ENCODE peak calls at places on chromosome 1, in ten cellular contexts. F is A549, E is fibroblast of lung, R is GM12864, Y is AG04450, W is left ventricle myocardium inferior, K is dorsolateral prefrontal cortex, Z is nephron progenitor cell, V is astrocyte of the cerebellum, A is GM13977. I is an unnamed sample.

GRCh38 chr1:9655127-9655723 is 3.7 kb downstream of the PIK3CD start:
- DNase-seq in F (no peak), E (no peak), R (peak), Y (no peak), W (no peak), K (no peak), Z (no peak), V (no peak), A (peak), I (no peak)

GRCh38 chr1:222617367-222617951 is 438 bp upstream of the MIA3 start:
- DNase-seq in F (peak), E (peak), R (peak), Y (peak), W (peak), K (peak), Z (peak), V (peak), A (peak), I (peak)

GRCh38 chr1:178311164-178311563 is 185.6 kb downstream of the CLEC20A start:
- DNase-seq in F (no peak), E (peak), R (no peak), Y (no peak), W (no peak), K (no peak), Z (no peak), V (peak), A (no peak), I (no peak)

GRCh38 chr1:50978852-50979781 is 9.1 kb downstream of the CDKN2C start:
- DNase-seq in F (no peak), E (no peak), R (no peak), Y (no peak), W (no peak), K (no peak), Z (peak), V (no peak), A (no peak), I (peak)

GRCh38 chr1:2088434-2088833 is 38.2 kb downstream of the PRKCZ start:
- DNase-seq in F (no peak), E (peak), R (no peak), Y (peak), W (no peak), K (no peak), Z (no peak), V (no peak), A (no peak), I (no peak)

GRCh38 chr1:155776414-155776813 is 80.6 kb downstream of the GON4L start:
- DNase-seq in F (no peak), E (peak), R (no peak), Y (no peak), W (no peak), K (no peak), Z (no peak), V (no peak), A (no peak), I (no peak)

GRCh38 chr1:158177705-158178450 is 2.8 kb upstream of the CD1D start:
- DNase-seq in F (peak), E (peak), R (no peak), Y (no peak), W (peak), K (peak), Z (peak), V (peak), A (peak), I (peak)

GRCh38 chr1:228243093-228243492 is 35.2 kb downstream of the OBSCN start:
- DNase-seq in F (no peak), E (no peak), R (no peak), Y (no peak), W (no peak), K (no peak), Z (no peak), V (no peak), A (no peak), I (no peak)

GRCh38 chr1:2180297-2181245 is 14.0 kb downstream of the FAAP20 start:
- DNase-seq in F (no peak), E (no peak), R (no peak), Y (no peak), W (no peak), K (peak), Z (no peak), V (no peak), A (no peak), I (no peak)

GRCh38 chr1:157245823-157246222 is 107.6 kb upstream of the ETV3 start:
- DNase-seq in F (no peak), E (no peak), R (no peak), Y (no peak), W (no peak), K (no peak), Z (no peak), V (no peak), A (no peak), I (no peak)

GRCh38 chr1:218754477-218754876 is 409.3 kb downstream of the TGFB2 start:
- DNase-seq in F (no peak), E (no peak), R (no peak), Y (no peak), W (no peak), K (no peak), Z (no peak), V (no peak), A (no peak), I (no peak)

GRCh38 chr1:199273837-199274379 is 635.1 kb downstream of the PTPRC start:
- DNase-seq in F (no peak), E (peak), R (no peak), Y (peak), W (no peak), K (no peak), Z (no peak), V (no peak), A (peak), I (no peak)

GRCh38 chr1:240575976-240576666 is 35.8 kb downstream of the GREM2 start:
- DNase-seq in F (no peak), E (peak), R (peak), Y (no peak), W (no peak), K (no peak), Z (no peak), V (peak), A (no peak), I (peak)

GRCh38 chr1:47971385-47971784 is 25.8 kb downstream of the TRABD2B start:
- DNase-seq in F (no peak), E (no peak), R (no peak), Y (no peak), W (no peak), K (no peak), Z (no peak), V (no peak), A (no peak), I (no peak)

GRCh38 chr1:112325504-112325903 is 70.5 kb upstream of the CTTNBP2NL start:
- DNase-seq in F (no peak), E (no peak), R (no peak), Y (no peak), W (no peak), K (peak), Z (peak), V (no peak), A (no peak), I (no peak)

GRCh38 chr1:205028954-205029353 is 14.1 kb upstream of the CNTN2 start:
- DNase-seq in F (no peak), E (no peak), R (no peak), Y (no peak), W (no peak), K (no peak), Z (no peak), V (no peak), A (no peak), I (no peak)

GRCh38 chr1:62333431-62333830 is 14.2 kb upstream of the KANK4 start:
- DNase-seq in F (no peak), E (peak), R (no peak), Y (no peak), W (no peak), K (no peak), Z (no peak), V (no peak), A (no peak), I (no peak)

GRCh38 chr1:47635597-47635996 is 197.8 kb downstream of the FOXD2 start:
- DNase-seq in F (no peak), E (peak), R (no peak), Y (no peak), W (no peak), K (no peak), Z (no peak), V (no peak), A (no peak), I (no peak)

GRCh38 chr1:54421101-54421504 is 14.9 kb upstream of the SSBP3 start:
- DNase-seq in F (no peak), E (peak), R (no peak), Y (no peak), W (no peak), K (no peak), Z (no peak), V (no peak), A (no peak), I (no peak)

GRCh38 chr1:38858833-38859560 is 575 bp downstream of the RRAGC start:
- DNase-seq in F (peak), E (peak), R (peak), Y (no peak), W (peak), K (no peak), Z (no peak), V (no peak), A (peak), I (peak)

GRCh38 chr1:168112673-168113305 is 23.9 kb downstream of the GPR161 start:
- DNase-seq in F (no peak), E (peak), R (no peak), Y (peak), W (no peak), K (no peak), Z (no peak), V (peak), A (peak), I (no peak)

GRCh38 chr1:32817815-32818786 is 648 bp downstream of the S100PBP start:
- DNase-seq in F (peak), E (peak), R (no peak), Y (no peak), W (peak), K (peak), Z (peak), V (no peak), A (no peak), I (peak)

GRCh38 chr1:232905324-232906034 is 44.9 kb upstream of the NTPCR start:
- DNase-seq in F (no peak), E (peak), R (no peak), Y (no peak), W (no peak), K (no peak), Z (no peak), V (no peak), A (no peak), I (no peak)

GRCh38 chr1:27428316-27429028 is 36.0 kb downstream of the GPR3 start:
- DNase-seq in F (no peak), E (no peak), R (no peak), Y (no peak), W (peak), K (no peak), Z (peak), V (no peak), A (no peak), I (no peak)

GRCh38 chr1:147515046-147515869 is 26.0 kb upstream of the BCL9 start:
- DNase-seq in F (no peak), E (peak), R (no peak), Y (no peak), W (no peak), K (no peak), Z (no peak), V (peak), A (no peak), I (peak)

GRCh38 chr1:101474039-101474665 is 237.3 kb downstream of the S1PR1 start:
- DNase-seq in F (no peak), E (no peak), R (no peak), Y (no peak), W (no peak), K (no peak), Z (no peak), V (no peak), A (peak), I (peak)

GRCh38 chr1:53275566-53275965 is 37.2 kb upstream of the MAGOH start:
- DNase-seq in F (no peak), E (no peak), R (no peak), Y (no peak), W (no peak), K (no peak), Z (no peak), V (no peak), A (no peak), I (no peak)

GRCh38 chr1:180117764-180118116 is 36.9 kb upstream of the QSOX1 start:
- DNase-seq in F (peak), E (peak), R (no peak), Y (no peak), W (no peak), K (no peak), Z (no peak), V (no peak), A (no peak), I (no peak)

GRCh38 chr1:119330940-119331263 is 37.7 kb upstream of the HAO2 start:
- DNase-seq in F (no peak), E (no peak), R (no peak), Y (no peak), W (no peak), K (no peak), Z (no peak), V (no peak), A (no peak), I (no peak)

GRCh38 chr1:222711319-222712252 is 705 bp downstream of the AIDA start:
- DNase-seq in F (peak), E (peak), R (no peak), Y (no peak), W (peak), K (peak), Z (peak), V (peak), A (peak), I (peak)

GRCh38 chr1:233639611-233640010 is 25.7 kb downstream of the KCNK1 start:
- DNase-seq in F (no peak), E (peak), R (no peak), Y (no peak), W (no peak), K (no peak), Z (no peak), V (peak), A (no peak), I (no peak)

GRCh38 chr1:95953005-95953404 is 719.0 kb downstream of the RWDD3 start:
- DNase-seq in F (no peak), E (peak), R (no peak), Y (no peak), W (no peak), K (no peak), Z (no peak), V (no peak), A (peak), I (peak)

GRCh38 chr1:113678159-113678469 is 81.2 kb downstream of the PHTF1 start:
- DNase-seq in F (no peak), E (no peak), R (no peak), Y (no peak), W (no peak), K (no peak), Z (no peak), V (no peak), A (no peak), I (no peak)

GRCh38 chr1:33429332-33429731 is 1.6 kb downstream of the PHC2 start:
- DNase-seq in F (no peak), E (no peak), R (no peak), Y (no peak), W (no peak), K (no peak), Z (no peak), V (no peak), A (no peak), I (no peak)

GRCh38 chr1:94792876-94793605 is 27.1 kb upstream of the SLC44A3 start:
- DNase-seq in F (no peak), E (peak), R (no peak), Y (no peak), W (no peak), K (no peak), Z (no peak), V (peak), A (no peak), I (no peak)

GRCh38 chr1:94795321-94795899 is 24.7 kb upstream of the SLC44A3 start:
- DNase-seq in F (no peak), E (no peak), R (no peak), Y (no peak), W (no peak), K (no peak), Z (no peak), V (no peak), A (no peak), I (no peak)

GRCh38 chr1:94790670-94791069 is 29.5 kb upstream of the SLC44A3 start:
- DNase-seq in F (no peak), E (no peak), R (no peak), Y (no peak), W (no peak), K (no peak), Z (no peak), V (no peak), A (no peak), I (no peak)

GRCh38 chr1:94790246-94790645 is 29.9 kb upstream of the SLC44A3 start:
- DNase-seq in F (no peak), E (peak), R (no peak), Y (no peak), W (no peak), K (no peak), Z (no peak), V (no peak), A (no peak), I (no peak)

DNA sequence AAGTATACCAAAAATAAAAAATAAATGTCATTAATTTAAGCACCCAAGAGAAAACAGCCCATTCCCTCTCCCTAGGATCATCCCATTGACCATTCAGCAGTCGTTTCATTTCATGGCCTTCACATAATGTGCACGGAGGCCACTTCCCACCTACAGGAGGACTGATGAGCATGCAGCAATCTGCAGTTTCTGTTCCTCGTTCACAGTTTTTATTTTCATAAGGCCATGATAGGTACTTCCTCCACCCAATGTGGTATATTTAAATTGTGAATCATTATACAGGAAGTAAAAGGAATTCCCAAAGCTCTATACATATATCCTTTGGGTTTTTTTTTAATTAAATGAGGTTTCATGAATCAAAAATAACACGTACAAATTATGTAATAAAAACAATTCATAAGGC is 27.7 kb upstream of the SLC44A3 start:
- DNase-seq in F (no peak), E (peak), R (peak), Y (no peak), W (no peak), K (no peak), Z (no peak), V (peak), A (peak), I (no peak)
- TF ChIP-seq CTCF in F (no peak), E (no peak), R (peak), Y (peak), W (peak), K (no peak), Z (no peak), V (peak), A (no peak), I (no peak)

DNA sequence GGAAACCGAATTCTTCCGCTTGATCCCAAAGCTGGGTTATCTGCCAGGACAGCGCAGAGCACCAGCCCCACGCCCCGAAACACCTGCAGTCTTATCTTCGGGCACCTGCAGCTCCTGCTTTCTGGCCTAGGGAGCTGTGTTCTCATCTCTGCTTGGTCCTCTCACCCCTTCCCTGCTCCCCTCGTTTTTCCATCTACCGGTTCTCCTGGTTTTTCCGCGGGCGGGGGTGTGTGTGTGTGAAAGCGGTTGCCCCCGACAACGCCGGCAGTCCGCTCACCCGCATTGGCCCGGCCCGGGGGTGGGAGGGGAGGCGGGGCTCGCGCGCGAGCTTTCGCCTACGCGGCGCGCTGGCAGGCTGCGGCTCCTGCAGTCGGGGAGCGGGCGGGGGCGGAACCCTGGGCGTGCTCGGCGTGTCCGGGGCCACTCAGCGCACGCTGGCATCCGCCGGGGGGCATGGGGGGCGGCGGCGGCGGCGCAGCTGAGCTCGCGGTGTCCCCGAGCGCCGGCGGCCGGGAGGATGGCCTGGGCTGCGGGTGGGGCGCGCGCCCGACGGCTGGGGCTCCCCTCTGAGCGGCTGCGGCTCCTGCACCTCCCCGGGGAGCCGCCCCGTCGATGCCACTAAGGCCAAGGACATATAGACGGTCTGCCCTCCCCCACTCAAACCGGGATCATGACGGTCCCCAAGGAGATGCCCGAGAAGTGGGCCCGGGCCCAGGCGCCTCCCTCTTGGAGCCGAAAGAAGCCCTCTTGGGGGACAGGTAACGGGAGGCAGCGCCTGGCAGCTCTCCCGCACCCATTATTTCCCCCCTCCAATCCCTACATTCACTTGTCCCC is 3.2 kb downstream of the ATP8B2 start:
- DNase-seq in F (no peak), E (peak), R (no peak), Y (no peak), W (peak), K (peak), Z (peak), V (no peak), A (peak), I (peak)
- TF ChIP-seq CTCF in F (no peak), E (no peak), R (no peak), Y (no peak), W (no peak), K (no peak), Z (no peak), V (no peak), A (no peak), I (no peak)

GRCh38 chr1:25245809-25246599 is 1.2 kb downstream of the RSRP1 start:
- DNase-seq in F (peak), E (peak), R (no peak), Y (no peak), W (no peak), K (no peak), Z (no peak), V (no peak), A (peak), I (no peak)

GRCh38 chr1:25247024-25247828 is at the start of gene RSRP1:
- DNase-seq in F (peak), E (peak), R (peak), Y (peak), W (peak), K (peak), Z (peak), V (peak), A (peak), I (peak)

GRCh38 chr1:25245393-25245792 is 1.9 kb downstream of the RSRP1 start:
- DNase-seq in F (no peak), E (no peak), R (no peak), Y (no peak), W (no peak), K (no peak), Z (no peak), V (no peak), A (no peak), I (no peak)

GRCh38 chr1:25246600-25247023 is 642 bp downstream of the RSRP1 start:
- DNase-seq in F (no peak), E (peak), R (no peak), Y (no peak), W (peak), K (peak), Z (peak), V (no peak), A (no peak), I (no peak)

DNA sequence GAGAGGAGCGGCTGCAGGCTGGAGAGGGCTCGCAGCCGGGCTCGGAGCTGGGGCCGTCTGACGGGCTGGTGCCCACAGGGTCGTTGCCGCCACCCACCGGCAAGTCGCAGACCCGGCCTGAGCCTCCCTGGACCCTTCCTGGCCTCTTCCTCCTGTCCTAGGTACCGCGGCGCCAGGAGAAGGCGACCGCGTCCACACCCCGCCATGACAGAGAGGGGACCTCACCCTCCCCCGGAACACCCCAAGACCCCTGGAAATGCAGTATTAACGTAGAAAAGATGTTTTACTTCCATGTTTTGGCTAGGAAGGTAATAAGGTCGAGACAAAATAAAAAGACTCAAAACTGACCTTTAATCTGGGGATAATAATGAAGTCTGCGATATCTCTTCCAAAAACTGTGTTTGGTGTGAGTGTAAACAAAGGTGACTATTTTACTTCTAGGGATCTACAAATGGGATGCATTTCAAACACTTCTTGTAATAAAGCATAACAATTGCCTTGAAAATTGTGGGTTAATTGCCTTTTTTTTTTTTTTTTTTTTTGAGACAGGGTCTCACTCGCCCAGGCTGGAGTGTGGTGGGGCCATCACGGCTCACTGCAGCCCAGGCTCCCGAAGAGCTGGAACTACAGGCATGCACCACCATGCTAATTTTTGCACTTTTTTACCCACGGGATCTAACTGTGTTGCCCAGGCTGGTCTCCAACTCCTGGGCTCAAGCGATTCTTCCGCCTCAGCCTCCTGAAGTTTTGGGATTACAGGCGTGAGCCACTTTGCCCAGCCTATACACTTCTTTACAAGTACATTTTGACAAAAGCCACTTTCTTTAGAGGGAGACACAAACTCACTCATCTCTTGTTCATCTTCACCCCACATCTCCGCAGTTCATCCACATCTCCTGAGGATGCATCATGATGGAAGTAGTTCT is 838 bp upstream of the RSRP1 start:
- DNase-seq in F (no peak), E (no peak), R (no peak), Y (no peak), W (no peak), K (no peak), Z (no peak), V (no peak), A (no peak), I (no peak)
- TF ChIP-seq CTCF in F (no peak), E (no peak), R (peak), Y (peak), W (no peak), K (no peak), Z (peak), V (no peak), A (peak), I (no peak)

GRCh38 chr1:14826172-14826636 is 227.7 kb downstream of the KAZN start:
- DNase-seq in F (no peak), E (peak), R (no peak), Y (peak), W (no peak), K (no peak), Z (no peak), V (peak), A (no peak), I (no peak)
- TF ChIP-seq CTCF in F (no peak), E (no peak), R (no peak), Y (peak), W (no peak), K (no peak), Z (no peak), V (peak), A (no peak), I (no peak)